ENCODE peak calls at places on chromosomes 6 and 20, in nine cellular contexts. N is pancreas, E is AG04450, D is HCT116, B is dorsolateral prefrontal cortex, R is tibial artery, S is brain microvascular endothelial cell, Q is adrenal gland, K is cardiac fibroblast. H is an unnamed sample.

GRCh38 chr20:33076662-33077398 is 2.6 kb upstream of the BPIFB4 start:
- DNase-seq in D (peak; percentile 35), S (no peak), K (no peak), N (no peak), E (no peak), R (no peak), B (no peak), Q (no peak), H (no peak)

GRCh38 chr6:29723666-29724588 is 693 bp downstream of the HLA-F start:
- DNase-seq in Q (peak; percentile 53), E (no peak), N (peak; percentile 75), K (no peak), R (peak; percentile 76), B (peak; percentile 26), S (no peak), D (no peak), H (no peak)

GRCh38 chr6:110255356-110255755 is 75.1 kb downstream of the CDC40 start:
- DNase-seq in Q (peak; percentile 24), N (peak; percentile 47), R (no peak), B (no peak), S (peak; percentile 45), E (no peak), K (peak; percentile 47), D (no peak), H (no peak)

GRCh38 chr6:44001318-44001868 is 125.9 kb downstream of the MRPL14 start:
- DNase-seq in K (no peak), S (no peak), B (no peak), R (peak; percentile 59), Q (no peak), D (peak; percentile 54), E (no peak), N (peak; percentile 4), H (no peak)

GRCh38 chr20:9300534-9300933 is 213.9 kb upstream of the LAMP5 start:
- DNase-seq in B (no peak), N (no peak), E (no peak), Q (no peak), S (no peak), D (no peak), R (no peak), K (no peak), H (no peak)

GRCh38 chr6:107674995-107675738 is 148.9 kb downstream of the SCML4 start:
- DNase-seq in B (peak; percentile 64), R (peak; percentile 82), K (peak; percentile 92), S (peak; percentile 53), N (peak; percentile 95), E (peak; percentile 76), D (peak; percentile 71), Q (peak; percentile 83), H (peak; percentile 48)

GRCh38 chr20:51326241-51326819 is 216.2 kb downstream of the NFATC2 start:
- DNase-seq in S (peak; percentile 70), R (no peak), K (peak; percentile 24), B (no peak), N (no peak), Q (peak; percentile 69), D (peak; percentile 54), E (no peak), H (no peak)

GRCh38 chr6:85449388-85449817 is 480 bp upstream of the NT5E start:
- DNase-seq in S (peak; percentile 85), R (no peak), D (no peak), B (no peak), K (peak; percentile 74), N (no peak), E (peak; percentile 45), Q (no peak), H (no peak)

GRCh38 chr6:67889682-67889995 is 745.4 kb upstream of the ADGRB3 start:
- DNase-seq in S (no peak), R (no peak), K (no peak), D (no peak), E (no peak), N (no peak), Q (no peak), B (no peak), H (no peak)

DNA sequence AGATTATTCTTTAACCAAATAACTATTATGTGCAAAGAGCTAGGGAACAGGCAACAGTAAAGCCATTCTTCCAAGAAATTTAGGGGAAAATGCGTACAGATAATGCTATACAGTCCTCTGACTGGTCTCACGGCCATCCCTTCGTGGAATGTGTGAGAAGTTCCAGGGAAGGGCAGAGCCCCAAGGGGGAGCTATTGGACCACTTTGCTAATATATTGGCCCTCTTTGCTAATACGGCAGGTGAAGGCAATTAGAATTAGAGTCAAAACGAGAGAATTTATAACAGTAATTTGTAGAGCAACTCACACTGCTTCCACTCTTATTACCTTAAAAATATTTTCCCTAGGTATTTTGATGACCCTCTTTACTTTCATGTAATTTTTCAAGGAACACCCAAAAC is 140.4 kb downstream of the IMPG1 start:
- DNase-seq in D (peak; percentile 19), Q (no peak), E (no peak), N (peak; percentile 64), K (peak; percentile 19), S (peak; percentile 35), B (no peak), R (no peak), H (no peak)
- TF ChIP-seq CTCF in D (peak; percentile 72), Q (peak; percentile 14), E (peak; percentile 70), N (peak; percentile 53), K (peak; percentile 60), S (peak; percentile 86), B (peak; percentile 58), R (peak; percentile 38), H (peak; percentile 71)

GRCh38 chr6:127185410-127185809 is 66.9 kb downstream of the RSPO3 start:
- DNase-seq in S (no peak), E (no peak), R (no peak), Q (no peak), N (no peak), B (no peak), K (no peak), D (no peak), H (no peak)

GRCh38 chr6:127188752-127189151 is 70.3 kb downstream of the RSPO3 start:
- DNase-seq in D (no peak), B (no peak), E (no peak), Q (no peak), S (no peak), N (no peak), R (no peak), K (no peak), H (no peak)

GRCh38 chr6:127190552-127190951 is 72.1 kb downstream of the RSPO3 start:
- DNase-seq in K (peak; percentile 74), Q (no peak), E (no peak), N (no peak), B (no peak), R (no peak), S (peak; percentile 43), D (peak; percentile 34), H (no peak)

GRCh38 chr6:127182501-127182900 is 64.0 kb downstream of the RSPO3 start:
- DNase-seq in K (peak; percentile 52), R (no peak), N (no peak), Q (no peak), D (no peak), E (no peak), B (no peak), S (no peak), H (no peak)

GRCh38 chr6:127186889-127187288 is 68.4 kb downstream of the RSPO3 start:
- DNase-seq in K (peak; percentile 22), Q (peak; percentile 58), E (no peak), B (peak; percentile 37), N (peak; percentile 85), S (no peak), R (no peak), D (peak; percentile 37), H (no peak)
- TF ChIP-seq CTCF in K (peak; percentile 46), Q (peak; percentile 28), E (peak; percentile 50), B (peak; percentile 38), N (peak; percentile 18), S (peak; percentile 59), R (no peak), D (peak; percentile 80), H (peak; percentile 54)

GRCh38 chr6:72554761-72555221 is 67.1 kb upstream of the KCNQ5 start:
- DNase-seq in Q (no peak), E (no peak), N (no peak), D (no peak), B (no peak), S (peak; percentile 35), K (peak; percentile 33), R (no peak), H (no peak)
- TF ChIP-seq CTCF in Q (no peak), E (no peak), N (no peak), D (no peak), B (no peak), S (no peak), K (no peak), R (no peak), H (no peak)

DNA sequence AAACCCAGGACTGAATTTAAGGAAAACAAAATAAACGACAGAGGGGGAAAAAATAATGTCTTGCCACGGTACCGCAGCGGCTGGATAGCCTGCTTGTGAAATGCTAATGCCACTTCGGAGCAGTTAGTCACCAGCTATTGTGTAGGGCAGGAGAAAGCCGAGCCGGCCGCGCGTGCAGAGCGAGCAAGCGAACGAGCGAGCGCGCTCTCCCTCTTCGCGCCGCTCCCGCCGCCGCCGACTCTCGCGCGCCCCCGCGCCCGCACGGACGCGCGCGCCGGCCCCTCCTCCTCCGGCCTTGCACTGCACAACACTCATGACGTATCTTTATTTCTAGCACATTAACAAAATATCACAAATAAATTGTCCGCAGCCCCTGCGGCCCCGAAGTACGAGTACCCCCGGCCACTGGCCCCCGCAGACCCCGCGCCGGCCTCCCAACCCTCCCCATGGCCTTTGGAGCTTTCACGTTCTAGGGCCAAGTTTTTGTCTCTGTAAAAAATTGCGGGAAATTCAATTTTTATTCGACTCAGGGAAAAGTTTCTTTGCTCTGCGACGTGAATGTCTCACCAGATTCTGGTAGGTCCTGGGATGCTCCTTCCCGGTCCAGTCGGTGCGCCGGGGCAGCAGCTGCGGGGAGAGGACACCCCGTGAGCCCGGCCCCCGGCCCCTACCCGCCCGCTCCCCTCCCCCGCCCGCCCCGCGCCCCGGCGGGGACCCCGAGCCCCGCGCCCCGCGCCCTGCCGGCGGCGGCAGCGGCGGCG is 993 bp downstream of the PHIP start:
- DNase-seq in B (peak; percentile 81), K (peak; percentile 96), N (peak; percentile 94), R (peak; percentile 95), Q (peak; percentile 95), E (peak; percentile 81), S (peak; percentile 96), D (peak; percentile 69), H (peak; percentile 77)
- TF ChIP-seq CTCF in B (peak; percentile 20), K (no peak), N (no peak), R (no peak), Q (no peak), E (no peak), S (no peak), D (no peak), H (no peak)

DNA sequence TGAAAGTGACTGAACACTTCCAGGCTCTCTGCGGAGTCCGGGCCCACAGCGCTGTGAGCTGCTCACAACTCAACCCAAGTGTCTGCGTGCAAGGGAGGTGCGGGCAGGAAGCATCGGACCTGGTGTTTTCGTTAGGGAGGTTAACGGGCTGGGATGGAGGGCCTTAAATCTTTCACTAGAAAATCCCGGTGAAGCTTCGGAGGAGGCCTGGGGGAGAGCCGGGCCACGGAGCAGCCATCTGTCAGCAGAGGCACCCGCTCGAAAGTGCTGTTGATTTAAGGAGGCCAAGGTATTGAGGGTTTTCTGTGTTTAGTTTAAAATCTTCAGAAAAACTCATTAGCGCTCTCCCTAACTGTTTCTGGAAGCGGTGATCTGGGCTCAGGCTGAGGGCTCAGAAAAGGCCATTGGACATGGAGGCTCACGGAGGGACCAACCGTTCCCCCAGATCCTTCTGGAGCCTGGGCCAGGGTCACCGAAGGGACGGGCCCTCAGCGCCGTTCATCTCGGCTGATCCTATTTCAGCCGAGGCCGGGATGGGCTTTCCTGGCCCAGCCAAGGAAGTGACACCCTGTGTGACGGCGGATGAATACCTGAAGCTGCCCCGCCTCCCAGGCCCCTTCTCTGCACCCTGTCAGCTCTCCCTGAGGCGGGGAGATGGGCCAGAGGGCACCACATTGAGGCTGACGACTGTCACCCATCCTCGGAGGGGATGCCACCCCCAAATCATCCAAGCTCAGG is 20.7 kb downstream of the GATA5 start:
- DNase-seq in N (no peak), B (no peak), D (no peak), R (no peak), S (no peak), K (no peak), Q (peak; percentile 22), E (no peak), H (no peak)
- TF ChIP-seq CTCF in N (no peak), B (no peak), D (no peak), R (no peak), S (no peak), K (no peak), Q (no peak), E (no peak), H (no peak)